ENCODE peak calls at places on chromosomes 1 and 21, in ten cellular contexts. N is mesendoderm; L is left ventricle myocardium superior; E is NCI-H748 treated with DMSO at 0.1 percent for 48 hours; Q is stimulated activated CD4-positive, alpha-beta T cell treated with anti-CD3 and anti-CD28 coated beads, Interleukin-4, amount 100 ng/mL, for 24 hours; F is NCI-H345; X is endothelial cell; J is occipital lobe; P is activated T-helper 2 cell treated with anti-CD3 and anti-CD28 coated beads, Interferon-gamma antibody, Interleukin-2, Interleukin-4, amounts not matched to agents 10 μg/mL and 5 μg/mL and 100 μg/mL, durations not matched to agents 14 hours and 24 hours and 36 hours; C is ureter. H is an unnamed sample.

GRCh38 chr1:8303141-8303540 is 14.8 kb upstream of the SLC45A1 start:
- DNase-seq in N (no peak), L (no peak), E (no peak), Q (no peak), F (no peak), X (no peak), J (no peak), P (no peak), C (no peak), H (no peak)

GRCh38 chr1:36134805-36135339 is 9.8 kb upstream of the COL8A2 start:
- DNase-seq in N (peak), L (peak), E (peak), Q (peak), F (peak), X (peak), J (no peak), P (no peak), C (peak), H (no peak)

GRCh38 chr1:161706116-161706482 is 930 bp upstream of the FCRLA start:
- DNase-seq in N (no peak), L (no peak), E (no peak), Q (no peak), F (no peak), X (no peak), J (no peak), P (no peak), C (no peak), H (no peak)

GRCh38 chr1:20735581-20736111 is 3.1 kb upstream of the SH2D5 start:
- DNase-seq in N (no peak), L (no peak), E (no peak), Q (no peak), F (peak), X (no peak), J (peak), P (no peak), C (no peak), H (no peak)

GRCh38 chr1:206924549-206925115 is 2.9 kb upstream of the FCMR start:
- DNase-seq in N (no peak), L (no peak), E (no peak), Q (no peak), F (no peak), X (no peak), J (no peak), P (no peak), C (no peak), H (no peak)

GRCh38 chr1:94322696-94323095 is 85.3 kb upstream of the ARHGAP29 start:
- DNase-seq in N (peak), L (no peak), E (no peak), Q (no peak), F (no peak), X (no peak), J (no peak), P (no peak), C (no peak), H (no peak)

GRCh38 chr1:29410476-29410875 is 174.2 kb downstream of the PTPRU start:
- DNase-seq in N (no peak), L (no peak), E (peak), Q (no peak), F (peak), X (no peak), J (no peak), P (no peak), C (peak), H (peak)

GRCh38 chr1:223748773-223749733 is 36.7 kb downstream of the CAPN2 start:
- DNase-seq in N (peak), L (peak), E (peak), Q (peak), F (peak), X (peak), J (peak), P (peak), C (peak), H (no peak)

GRCh38 chr1:117894078-117894477 is 35.3 kb downstream of the GDAP2 start:
- DNase-seq in N (peak), L (no peak), E (no peak), Q (no peak), F (no peak), X (no peak), J (no peak), P (no peak), C (no peak), H (no peak)

GRCh38 chr1:45359882-45360513 is 19.8 kb upstream of the MUTYH start:
- DNase-seq in N (peak), L (peak), E (peak), Q (peak), F (peak), X (peak), J (peak), P (no peak), C (peak), H (no peak)

GRCh38 chr1:60670313-60670712 is 412.0 kb upstream of the NFIA start:
- DNase-seq in N (no peak), L (no peak), E (no peak), Q (no peak), F (no peak), X (no peak), J (no peak), P (no peak), C (no peak), H (no peak)

GRCh38 chr1:65104854-65105540 is 43.0 kb upstream of the AK4 start:
- DNase-seq in N (no peak), L (no peak), E (no peak), Q (no peak), F (no peak), X (no peak), J (no peak), P (no peak), C (no peak), H (no peak)

GRCh38 chr1:178344513-178345077 is 152.2 kb downstream of the CLEC20A start:
- DNase-seq in N (peak), L (no peak), E (no peak), Q (no peak), F (no peak), X (no peak), J (no peak), P (no peak), C (no peak), H (no peak)

GRCh38 chr21:15004721-15005370 is 60.0 kb downstream of the NRIP1 start:
- DNase-seq in N (no peak), L (no peak), E (no peak), Q (no peak), F (no peak), X (no peak), J (no peak), P (no peak), C (no peak), H (no peak)

GRCh38 chr21:44969965-44970755 is 30.3 kb downstream of the SLX9 start:
- DNase-seq in N (peak), L (no peak), E (no peak), Q (no peak), F (no peak), X (no peak), J (no peak), P (no peak), C (no peak), H (no peak)

GRCh38 chr1:2503554-2504223 is 22.7 kb downstream of the PANK4 start:
- DNase-seq in N (no peak), L (no peak), E (no peak), Q (no peak), F (no peak), X (no peak), J (no peak), P (no peak), C (no peak), H (no peak)

GRCh38 chr21:45318556-45319341 is 31.1 kb upstream of the POFUT2 start:
- DNase-seq in N (no peak), L (peak), E (no peak), Q (no peak), F (no peak), X (no peak), J (no peak), P (no peak), C (no peak), H (no peak)

GRCh38 chr1:68269637-68270430 is 37.5 kb upstream of the WLS start:
- DNase-seq in N (peak), L (no peak), E (no peak), Q (no peak), F (no peak), X (no peak), J (no peak), P (no peak), C (no peak), H (no peak)

GRCh38 chr1:83761084-83761760 is 237.7 kb downstream of the TTLL7 start:
- DNase-seq in N (no peak), L (no peak), E (no peak), Q (no peak), F (no peak), X (no peak), J (no peak), P (no peak), C (no peak), H (no peak)

GRCh38 chr1:30012455-30013440 is 710.6 kb downstream of the MATN1 start:
- DNase-seq in N (no peak), L (no peak), E (no peak), Q (no peak), F (no peak), X (no peak), J (no peak), P (no peak), C (no peak), H (no peak)

GRCh38 chr1:235648954-235649721 is 446 bp downstream of the GNG4 start:
- DNase-seq in N (peak), L (peak), E (peak), Q (peak), F (peak), X (peak), J (no peak), P (peak), C (no peak), H (no peak)

GRCh38 chr1:239242404-239242803 is 144.0 kb upstream of the CHRM3 start:
- DNase-seq in N (no peak), L (no peak), E (no peak), Q (no peak), F (no peak), X (no peak), J (no peak), P (no peak), C (no peak), H (no peak)

GRCh38 chr21:36627242-36627641 is 71.7 kb upstream of the SIM2 start:
- DNase-seq in N (no peak), L (no peak), E (no peak), Q (no peak), F (no peak), X (no peak), J (no peak), P (no peak), C (no peak), H (no peak)

GRCh38 chr1:11979453-11979817 is 809 bp upstream of the MFN2 start:
- DNase-seq in N (no peak), L (no peak), E (no peak), Q (no peak), F (no peak), X (no peak), J (no peak), P (no peak), C (no peak), H (no peak)

GRCh38 chr1:207988326-207989005 is 77.5 kb upstream of the CD34 start:
- DNase-seq in N (no peak), L (no peak), E (no peak), Q (no peak), F (no peak), X (no peak), J (no peak), P (no peak), C (peak), H (no peak)

GRCh38 chr1:147264158-147264768 is 21.8 kb downstream of the CHD1L start:
- DNase-seq in N (no peak), L (no peak), E (no peak), Q (no peak), F (no peak), X (no peak), J (no peak), P (no peak), C (no peak), H (no peak)

GRCh38 chr1:31674626-31675025 is 29.2 kb downstream of the COL16A1 start:
- DNase-seq in N (peak), L (no peak), E (no peak), Q (no peak), F (no peak), X (no peak), J (no peak), P (no peak), C (no peak), H (no peak)

GRCh38 chr1:26289158-26290059 is 9.5 kb downstream of the SH3BGRL3 start:
- DNase-seq in N (no peak), L (peak), E (no peak), Q (peak), F (no peak), X (no peak), J (peak), P (no peak), C (no peak), H (no peak)

GRCh38 chr21:44199448-44199847 is 41.3 kb downstream of the ICOSLG start:
- DNase-seq in N (peak), L (no peak), E (no peak), Q (no peak), F (no peak), X (no peak), J (no peak), P (no peak), C (no peak), H (no peak)

GRCh38 chr1:63829349-63830327 is 55.8 kb downstream of the ROR1 start:
- DNase-seq in N (no peak), L (no peak), E (no peak), Q (no peak), F (no peak), X (no peak), J (no peak), P (no peak), C (no peak), H (no peak)